ENCODE peak calls at places on chromosomes 3 and 15, in six cellular contexts. One of them, this sample, is unnamed.

GRCh38 chr3:71311320-71312046 is 272.0 kb downstream of the FOXP1 start:
- DNase-seq in thyroid gland: peak; percentile 6
- DNase-seq in body of pancreas: no peak
- DNase-seq in astrocyte of the spinal cord: no peak
- DNase-seq in lower leg skin: no peak
- DNase-seq in tibial artery: no peak
- DNase-seq in this sample: no peak

GRCh38 chr3:187291001-187291511 is 481 bp downstream of the MASP1 start:
- DNase-seq in body of pancreas: peak; percentile 16
- DNase-seq in tibial artery: no peak
- DNase-seq in astrocyte of the spinal cord: peak; percentile 53
- DNase-seq in thyroid gland: peak; percentile 7
- DNase-seq in lower leg skin: no peak
- DNase-seq in this sample: no peak

GRCh38 chr3:9028134-9028533 is 64.9 kb upstream of the RAD18 start:
- DNase-seq in tibial artery: peak; percentile 93
- DNase-seq in lower leg skin: peak; percentile 56
- DNase-seq in thyroid gland: peak; percentile 99
- DNase-seq in astrocyte of the spinal cord: peak; percentile 74
- DNase-seq in body of pancreas: peak; percentile 91
- DNase-seq in this sample: peak; percentile 19

GRCh38 chr3:100796556-100796955 is 87.3 kb downstream of the TFG start:
- DNase-seq in lower leg skin: no peak
- DNase-seq in astrocyte of the spinal cord: peak; percentile 53
- DNase-seq in body of pancreas: no peak
- DNase-seq in tibial artery: no peak
- DNase-seq in thyroid gland: no peak
- DNase-seq in this sample: no peak

GRCh38 chr15:26974120-26974780 is 3.3 kb downstream of the GABRG3 start:
- DNase-seq in astrocyte of the spinal cord: peak; percentile 32
- DNase-seq in body of pancreas: no peak
- DNase-seq in lower leg skin: no peak
- DNase-seq in thyroid gland: no peak
- DNase-seq in tibial artery: no peak
- DNase-seq in this sample: peak; percentile 26

GRCh38 chr3:190533511-190534282 is 19.8 kb downstream of the IL1RAP start:
- DNase-seq in thyroid gland: peak; percentile 29
- DNase-seq in lower leg skin: peak; percentile 62
- DNase-seq in body of pancreas: peak; percentile 29
- DNase-seq in tibial artery: peak; percentile 86
- DNase-seq in astrocyte of the spinal cord: peak; percentile 96
- DNase-seq in this sample: no peak

GRCh38 chr3:154904328-154904727 is 175.8 kb upstream of the MME start:
- DNase-seq in body of pancreas: no peak
- DNase-seq in astrocyte of the spinal cord: peak; percentile 30
- DNase-seq in thyroid gland: no peak
- DNase-seq in lower leg skin: no peak
- DNase-seq in tibial artery: no peak
- DNase-seq in this sample: no peak

GRCh38 chr15:93164409-93164808 is 75.4 kb upstream of the RGMA start:
- DNase-seq in astrocyte of the spinal cord: no peak
- DNase-seq in lower leg skin: no peak
- DNase-seq in thyroid gland: no peak
- DNase-seq in tibial artery: no peak
- DNase-seq in body of pancreas: no peak
- DNase-seq in this sample: no peak

GRCh38 chr3:58066842-58067241 is 58.6 kb downstream of the FLNB start:
- DNase-seq in astrocyte of the spinal cord: peak; percentile 42
- DNase-seq in tibial artery: no peak
- DNase-seq in lower leg skin: no peak
- DNase-seq in body of pancreas: no peak
- DNase-seq in thyroid gland: no peak
- DNase-seq in this sample: no peak

GRCh38 chr3:34725774-34726173 is 913.6 kb upstream of the ARPP21 start:
- DNase-seq in thyroid gland: no peak
- DNase-seq in lower leg skin: no peak
- DNase-seq in body of pancreas: no peak
- DNase-seq in astrocyte of the spinal cord: no peak
- DNase-seq in tibial artery: no peak
- DNase-seq in this sample: no peak

GRCh38 chr15:25797511-25798206 is 65.5 kb downstream of the ATP10A start:
- DNase-seq in body of pancreas: no peak
- DNase-seq in lower leg skin: no peak
- DNase-seq in thyroid gland: no peak
- DNase-seq in astrocyte of the spinal cord: no peak
- DNase-seq in tibial artery: peak; percentile 72
- DNase-seq in this sample: no peak

GRCh38 chr15:64233299-64233698 is 70.5 kb upstream of the PPIB start:
- DNase-seq in thyroid gland: no peak
- DNase-seq in lower leg skin: no peak
- DNase-seq in tibial artery: no peak
- DNase-seq in body of pancreas: no peak
- DNase-seq in astrocyte of the spinal cord: no peak
- DNase-seq in this sample: no peak

GRCh38 chr15:52161406-52161966 is 29.7 kb downstream of the GNB5 start:
- DNase-seq in astrocyte of the spinal cord: no peak
- DNase-seq in tibial artery: no peak
- DNase-seq in body of pancreas: no peak
- DNase-seq in lower leg skin: no peak
- DNase-seq in thyroid gland: no peak
- DNase-seq in this sample: no peak

GRCh38 chr3:154885016-154885415 is 195.1 kb upstream of the MME start:
- DNase-seq in body of pancreas: no peak
- DNase-seq in thyroid gland: no peak
- DNase-seq in tibial artery: no peak
- DNase-seq in astrocyte of the spinal cord: peak; percentile 43
- DNase-seq in lower leg skin: no peak
- DNase-seq in this sample: no peak

GRCh38 chr3:138367912-138368311 is 19.5 kb downstream of the MRAS start:
- DNase-seq in astrocyte of the spinal cord: peak; percentile 18
- DNase-seq in lower leg skin: no peak
- DNase-seq in tibial artery: peak; percentile 74
- DNase-seq in thyroid gland: no peak
- DNase-seq in body of pancreas: no peak
- DNase-seq in this sample: no peak

GRCh38 chr15:31023841-31024240 is 32.4 kb upstream of the MTMR10 start:
- DNase-seq in astrocyte of the spinal cord: no peak
- DNase-seq in body of pancreas: no peak
- DNase-seq in thyroid gland: no peak
- DNase-seq in tibial artery: no peak
- DNase-seq in lower leg skin: no peak
- DNase-seq in this sample: no peak

GRCh38 chr3:197408177-197408957 is 110.0 kb upstream of the DLG1 start:
- DNase-seq in tibial artery: no peak
- DNase-seq in astrocyte of the spinal cord: peak; percentile 65
- DNase-seq in lower leg skin: no peak
- DNase-seq in body of pancreas: no peak
- DNase-seq in thyroid gland: no peak
- DNase-seq in this sample: no peak

GRCh38 chr3:134923286-134923685 is 128.2 kb downstream of the EPHB1 start:
- DNase-seq in body of pancreas: no peak
- DNase-seq in lower leg skin: no peak
- DNase-seq in thyroid gland: no peak
- DNase-seq in tibial artery: no peak
- DNase-seq in astrocyte of the spinal cord: no peak
- DNase-seq in this sample: no peak

GRCh38 chr15:89822951-89823701 is 8.5 kb upstream of the ANPEP start:
- DNase-seq in thyroid gland: no peak
- DNase-seq in lower leg skin: no peak
- DNase-seq in astrocyte of the spinal cord: peak; percentile 42
- DNase-seq in tibial artery: peak; percentile 32
- DNase-seq in body of pancreas: no peak
- DNase-seq in this sample: no peak

GRCh38 chr3:48897401-48898376 is 993 bp downstream of the SLC25A20 start:
- DNase-seq in lower leg skin: no peak
- DNase-seq in thyroid gland: no peak
- DNase-seq in astrocyte of the spinal cord: no peak
- DNase-seq in tibial artery: no peak
- DNase-seq in body of pancreas: peak; percentile 17
- DNase-seq in this sample: no peak

GRCh38 chr15:67943961-67944674 is 104.3 kb upstream of the RNU6-1 start:
- DNase-seq in astrocyte of the spinal cord: no peak
- DNase-seq in lower leg skin: no peak
- DNase-seq in thyroid gland: peak; percentile 96
- DNase-seq in body of pancreas: peak; percentile 76
- DNase-seq in tibial artery: peak; percentile 93
- DNase-seq in this sample: no peak

GRCh38 chr15:56473017-56473416 is 8.1 kb upstream of the MNS1 start:
- DNase-seq in astrocyte of the spinal cord: no peak
- DNase-seq in lower leg skin: no peak
- DNase-seq in thyroid gland: no peak
- DNase-seq in tibial artery: no peak
- DNase-seq in body of pancreas: no peak
- DNase-seq in this sample: no peak

GRCh38 chr3:193214445-193214844 is 26.6 kb upstream of the PLAAT1 start:
- DNase-seq in thyroid gland: no peak
- DNase-seq in astrocyte of the spinal cord: no peak
- DNase-seq in tibial artery: no peak
- DNase-seq in body of pancreas: no peak
- DNase-seq in lower leg skin: no peak
- DNase-seq in this sample: peak; percentile 33

GRCh38 chr3:197547206-197547605 is 8.6 kb downstream of the BDH1 start:
- DNase-seq in body of pancreas: peak; percentile 25
- DNase-seq in astrocyte of the spinal cord: no peak
- DNase-seq in thyroid gland: no peak
- DNase-seq in tibial artery: no peak
- DNase-seq in lower leg skin: no peak
- DNase-seq in this sample: no peak

GRCh38 chr15:61613138-61613537 is 384.0 kb upstream of the RORA start:
- DNase-seq in tibial artery: no peak
- DNase-seq in astrocyte of the spinal cord: no peak
- DNase-seq in lower leg skin: no peak
- DNase-seq in thyroid gland: no peak
- DNase-seq in body of pancreas: no peak
- DNase-seq in this sample: no peak

GRCh38 chr15:38588672-38589071 is 24.1 kb upstream of the RASGRP1 start:
- DNase-seq in lower leg skin: no peak
- DNase-seq in thyroid gland: no peak
- DNase-seq in astrocyte of the spinal cord: no peak
- DNase-seq in body of pancreas: no peak
- DNase-seq in tibial artery: no peak
- DNase-seq in this sample: no peak

GRCh38 chr15:92117301-92117731 is 263.8 kb downstream of the SLCO3A1 start:
- DNase-seq in lower leg skin: peak; percentile 45
- DNase-seq in tibial artery: no peak
- DNase-seq in body of pancreas: no peak
- DNase-seq in astrocyte of the spinal cord: no peak
- DNase-seq in thyroid gland: no peak
- DNase-seq in this sample: peak; percentile 23

GRCh38 chr15:90664650-90665287 is 52.4 kb upstream of the BLM start:
- DNase-seq in body of pancreas: peak; percentile 40
- DNase-seq in tibial artery: peak; percentile 79
- DNase-seq in thyroid gland: peak; percentile 69
- DNase-seq in lower leg skin: no peak
- DNase-seq in astrocyte of the spinal cord: peak; percentile 41
- DNase-seq in this sample: no peak

GRCh38 chr3:139811331-139811730 is 123.7 kb upstream of the CLSTN2 start:
- DNase-seq in astrocyte of the spinal cord: peak; percentile 32
- DNase-seq in tibial artery: no peak
- DNase-seq in body of pancreas: no peak
- DNase-seq in lower leg skin: no peak
- DNase-seq in thyroid gland: no peak
- DNase-seq in this sample: no peak

DNA sequence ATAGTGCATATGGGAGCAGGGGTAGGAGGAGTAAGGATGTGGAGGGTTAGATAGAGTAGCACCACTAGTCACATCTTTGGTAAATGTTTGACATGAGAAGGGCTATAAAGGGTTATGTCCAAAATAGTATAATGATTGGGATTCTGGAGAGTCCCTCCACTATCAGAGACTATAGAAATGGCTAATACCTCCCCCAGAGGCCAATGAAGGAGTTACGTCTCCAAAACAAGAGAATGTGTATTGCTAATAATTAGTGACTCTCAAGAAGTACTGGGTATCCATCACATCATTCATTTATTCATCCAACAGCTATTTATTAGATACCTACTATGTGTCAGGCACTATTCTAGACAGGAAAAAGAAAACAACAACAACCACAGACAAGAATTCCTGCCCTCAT is 203.7 kb upstream of the UMPS start:
- DNase-seq in lower leg skin: no peak
- DNase-seq in tibial artery: no peak
- DNase-seq in thyroid gland: no peak
- DNase-seq in astrocyte of the spinal cord: no peak
- DNase-seq in body of pancreas: no peak
- DNase-seq in this sample: no peak
- TF ChIP-seq CTCF in lower leg skin: no peak
- TF ChIP-seq CTCF in tibial artery: no peak
- TF ChIP-seq CTCF in thyroid gland: no peak
- TF ChIP-seq CTCF in astrocyte of the spinal cord: peak; percentile 12
- TF ChIP-seq CTCF in body of pancreas: no peak
- TF ChIP-seq CTCF in this sample: no peak

GRCh38 chr15:77552066-77552465 is 80.6 kb downstream of the LINGO1 start:
- DNase-seq in astrocyte of the spinal cord: no peak
- DNase-seq in tibial artery: no peak
- DNase-seq in thyroid gland: no peak
- DNase-seq in body of pancreas: no peak
- DNase-seq in lower leg skin: no peak
- DNase-seq in this sample: no peak
- H3K4me3 ChIP-seq in astrocyte of the spinal cord: no peak overlapping the region
- H3K4me3 ChIP-seq in tibial artery: no peak overlapping the region
- H3K4me3 ChIP-seq in thyroid gland: no peak overlapping the region
- H3K4me3 ChIP-seq in body of pancreas: no peak overlapping the region
- H3K4me3 ChIP-seq in lower leg skin: no peak overlapping the region
- H3K4me3 ChIP-seq in this sample: no peak overlapping the region

DNA sequence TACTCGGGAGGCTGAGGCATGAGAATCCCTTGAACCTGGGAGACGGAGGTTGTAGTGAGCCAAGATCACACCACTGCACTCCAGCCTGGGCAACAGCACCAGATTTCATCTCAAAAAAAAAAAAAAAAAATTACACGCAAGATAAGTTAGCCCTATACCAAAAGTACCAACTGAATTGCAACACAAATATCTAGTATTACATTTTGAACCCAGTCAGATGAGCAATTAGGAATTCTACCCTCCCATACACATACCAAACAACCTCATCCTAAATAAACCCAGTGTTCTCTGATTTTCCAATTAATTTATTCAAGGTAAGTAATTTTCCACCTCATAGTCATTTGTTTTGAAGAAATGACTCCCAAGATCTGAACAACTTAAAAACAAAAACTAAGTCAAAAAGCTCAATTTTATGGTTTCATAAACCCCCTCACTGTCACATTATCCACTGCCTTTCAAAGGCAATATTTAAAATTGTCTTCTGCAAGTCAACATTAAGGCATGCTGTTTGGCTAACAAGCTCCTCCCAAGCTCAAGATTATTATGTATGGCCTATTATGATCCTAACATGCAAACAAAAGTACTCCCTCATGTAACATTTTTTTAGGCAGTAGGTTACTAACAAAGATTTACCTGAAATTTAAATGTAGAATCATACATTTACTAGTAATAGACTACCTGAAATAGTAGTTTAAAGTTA is 4.5 kb downstream of the RAF1 start:
- DNase-seq in thyroid gland: no peak
- DNase-seq in tibial artery: no peak
- DNase-seq in body of pancreas: no peak
- DNase-seq in astrocyte of the spinal cord: no peak
- DNase-seq in lower leg skin: no peak
- DNase-seq in this sample: no peak
- TF ChIP-seq CTCF in thyroid gland: no peak
- TF ChIP-seq CTCF in tibial artery: no peak
- TF ChIP-seq CTCF in body of pancreas: no peak
- TF ChIP-seq CTCF in astrocyte of the spinal cord: no peak
- TF ChIP-seq CTCF in lower leg skin: no peak
- TF ChIP-seq CTCF in this sample: no peak

GRCh38 chr15:100943074-100943473 is 23.9 kb downstream of the LRRK1 start:
- DNase-seq in body of pancreas: no peak
- DNase-seq in lower leg skin: no peak
- DNase-seq in thyroid gland: no peak
- DNase-seq in astrocyte of the spinal cord: no peak
- DNase-seq in tibial artery: no peak
- DNase-seq in this sample: no peak
- H3K4me3 ChIP-seq in body of pancreas: no peak overlapping the region
- H3K4me3 ChIP-seq in lower leg skin: no peak overlapping the region
- H3K4me3 ChIP-seq in thyroid gland: no peak overlapping the region
- H3K4me3 ChIP-seq in astrocyte of the spinal cord: no peak overlapping the region
- H3K4me3 ChIP-seq in tibial artery: no peak overlapping the region
- H3K4me3 ChIP-seq in this sample: no peak overlapping the region

This sample was measured in LNCaP clone FGC.